ENCODE peak calls at places on chromosomes 4 and X, in seven cellular contexts. N, O, L, D, Z, F and P are unnamed samples.
A peak's percentile ranks its signal among the peaks of the same experiment; 100 is the strongest.

GRCh38 chrX:152925835-152926234 is 28.0 kb downstream of the ZNF185 start:
- DNase-seq in N (no peak), O (no peak), L (no peak), D (no peak), Z (no peak), F (no peak), P (no peak)

GRCh38 chr4:43496188-43496587 is 603.7 kb downstream of the GRXCR1 start:
- DNase-seq in N (peak; percentile 28), O (no peak), L (no peak), D (peak; percentile 71), Z (no peak), F (no peak), P (no peak)

GRCh38 chrX:101676571-101676970 is 16.9 kb upstream of the ARMCX2 start:
- DNase-seq in N (no peak), O (no peak), L (no peak), D (peak; percentile 31), Z (no peak), F (no peak), P (no peak)

GRCh38 chr4:109334596-109335105 is 32.2 kb upstream of the COL25A1 start:
- DNase-seq in N (no peak), O (no peak), L (no peak), D (no peak), Z (no peak), F (no peak), P (no peak)

GRCh38 chrX:106959897-106960296 is 39.7 kb downstream of the CLDN2 start:
- DNase-seq in N (peak; percentile 33), O (peak; percentile 50), L (peak; percentile 59), D (no peak), Z (no peak), F (no peak), P (no peak)

GRCh38 chrX:141791856-141792255 is 46.3 kb upstream of the MAGEC3 start:
- DNase-seq in N (peak; percentile 21), O (no peak), L (no peak), D (no peak), Z (no peak), F (no peak), P (no peak)

GRCh38 chrX:118569676-118570075 is 74.1 kb downstream of the DOCK11 start:
- DNase-seq in N (no peak), O (no peak), L (no peak), D (peak; percentile 10), Z (no peak), F (no peak), P (no peak)

GRCh38 chrX:100648601-100649417 is 4.8 kb downstream of the SRPX2 start:
- DNase-seq in N (peak; percentile 85), O (peak; percentile 47), L (peak; percentile 60), D (no peak), Z (no peak), F (no peak), P (peak; percentile 70)

GRCh38 chr4:105895609-105896460 is 564 bp downstream of the NPNT start:
- DNase-seq in N (no peak), O (peak; percentile 68), L (no peak), D (peak; percentile 62), Z (no peak), F (peak; percentile 40), P (peak; percentile 6)

GRCh38 chr4:16931336-16931735 is 32.9 kb upstream of the LDB2 start:
- DNase-seq in N (no peak), O (no peak), L (no peak), D (no peak), Z (no peak), F (no peak), P (no peak)

GRCh38 chrX:39242187-39242586 is 440.9 kb downstream of the MID1IP1 start:
- DNase-seq in N (peak; percentile 6), O (peak; percentile 68), L (peak; percentile 14), D (peak; percentile 42), Z (peak; percentile 17), F (peak; percentile 16), P (no peak)

GRCh38 chr4:147779449-147779848 is 47.6 kb downstream of the ARHGAP10 start:
- DNase-seq in N (no peak), O (no peak), L (no peak), D (no peak), Z (no peak), F (no peak), P (no peak)

GRCh38 chr4:87228561-87228860 is 8.1 kb upstream of the KLHL8 start:
- DNase-seq in N (no peak), O (peak; percentile 46), L (no peak), D (no peak), Z (no peak), F (no peak), P (no peak)

GRCh38 chr4:19002170-19002569 is 980.6 kb upstream of the LCORL start:
- DNase-seq in N (no peak), O (no peak), L (no peak), D (no peak), Z (no peak), F (no peak), P (no peak)

GRCh38 chr4:76996445-76996844 is 46.9 kb downstream of the SEPTIN11 start:
- DNase-seq in N (no peak), O (no peak), L (no peak), D (no peak), Z (no peak), F (no peak), P (no peak)

GRCh38 chr4:158946825-158947224 is 156.1 kb upstream of the RAPGEF2 start:
- DNase-seq in N (no peak), O (no peak), L (no peak), D (no peak), Z (no peak), F (no peak), P (no peak)

GRCh38 chrX:43718081-43718480 is 62.0 kb downstream of the MAOA start:
- DNase-seq in N (no peak), O (no peak), L (no peak), D (no peak), Z (no peak), F (no peak), P (no peak)

GRCh38 chrX:134294548-134294947 is 57.6 kb downstream of the CCDC160 start:
- DNase-seq in N (peak; percentile 2), O (no peak), L (no peak), D (no peak), Z (peak; percentile 0), F (peak; percentile 15), P (no peak)

GRCh38 chr4:15655223-15656037 is at the start of gene FBXL5:
- DNase-seq in N (peak; percentile 87), O (peak; percentile 96), L (peak; percentile 56), D (peak; percentile 90), Z (peak; percentile 92), F (peak; percentile 99), P (peak; percentile 40)

GRCh38 chr4:155967098-155967497 is 13.4 kb upstream of the CTSO start:
- DNase-seq in N (peak; percentile 38), O (no peak), L (no peak), D (no peak), Z (no peak), F (no peak), P (no peak)

GRCh38 chrX:97860206-97860605 is 976.5 kb downstream of the RPA4 start:
- DNase-seq in N (peak; percentile 47), O (no peak), L (no peak), D (no peak), Z (no peak), F (no peak), P (no peak)

GRCh38 chrX:48826876-48827653 is 752 bp downstream of the ERAS start:
- DNase-seq in N (no peak), O (no peak), L (no peak), D (no peak), Z (no peak), F (peak; percentile 30), P (no peak)

GRCh38 chrX:48826135-48826875 is at the start of gene ERAS:
- DNase-seq in N (no peak), O (no peak), L (no peak), D (peak; percentile 19), Z (no peak), F (peak; percentile 34), P (no peak)

GRCh38 chrX:48823029-48823428 is 3.3 kb upstream of the ERAS start:
- DNase-seq in N (no peak), O (no peak), L (no peak), D (no peak), Z (peak; percentile 21), F (peak; percentile 32), P (no peak)

GRCh38 chrX:48827654-48827968 is 1.3 kb downstream of the ERAS start:
- DNase-seq in N (no peak), O (no peak), L (no peak), D (no peak), Z (no peak), F (no peak), P (no peak)

DNA sequence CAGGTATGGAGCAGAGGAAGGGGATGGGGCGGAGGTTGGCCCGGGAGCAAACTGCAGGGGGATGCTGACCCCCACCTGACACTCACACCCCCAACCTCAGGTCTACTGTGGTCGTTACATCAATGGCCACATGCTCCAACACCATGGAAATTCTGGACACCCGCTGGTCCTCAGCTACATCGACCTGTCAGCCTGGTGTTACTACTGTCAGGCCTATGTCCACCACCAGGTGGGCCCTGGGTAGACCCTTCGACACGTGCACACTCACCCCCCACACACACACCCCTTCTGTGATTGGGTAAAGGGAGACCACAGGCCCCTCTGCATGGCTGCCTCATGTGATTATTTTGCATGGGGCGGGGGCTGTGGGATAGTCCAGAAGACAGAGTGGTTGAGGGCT is 2.2 kb upstream of the ERAS start:
- DNase-seq in N (no peak), O (no peak), L (no peak), D (no peak), Z (no peak), F (no peak), P (no peak)
- H3K4me3 ChIP-seq in N (no peak overlapping the region), O (no peak overlapping the region), L (no peak overlapping the region), D (no peak overlapping the region), Z (no peak overlapping the region), F (no peak overlapping the region), P (no peak overlapping the region)

GRCh38 chrX:65689377-65689776 is 21.9 kb downstream of the MSN start:
- DNase-seq in N (no peak), O (no peak), L (no peak), D (no peak), Z (no peak), F (no peak), P (peak; percentile 8)
- H4K20me1 ChIP-seq in N (peaks cover 5% of the 10 kb centered on the region), O (no peaks in the 10 kb centered on the region), L (no peaks in the 10 kb centered on the region), D (no peaks in the 10 kb centered on the region), Z (peaks cover 8% of the 10 kb centered on the region), F (peaks cover 99% of the 10 kb centered on the region), P (no peaks in the 10 kb centered on the region)

GRCh38 chr4:4271912-4272311 is 18.0 kb downstream of the LYAR start:
- DNase-seq in N (no peak), O (no peak), L (no peak), D (no peak), Z (no peak), F (peak; percentile 30), P (no peak)
- TF ChIP-seq CTCF in N (no peak), O (no peak), L (peak; percentile 37), D (no peak), Z (peak; percentile 44), F (peak; percentile 32), P (no peak)

GRCh38 chr4:166635367-166635766 is 598.9 kb downstream of the SPOCK3 start:
- DNase-seq in N (no peak), O (no peak), L (no peak), D (no peak), Z (no peak), F (no peak), P (no peak)
- H3K4me3 ChIP-seq in N (no peak overlapping the region), O (no peak overlapping the region), L (no peak overlapping the region), D (no peak overlapping the region), Z (no peak overlapping the region), F (no peak overlapping the region), P (no peak overlapping the region)